ENCODE peak calls at places on chromosomes 11 and 22, in nine cellular contexts. E is NCI-H2029; I is stimulated activated CD4-positive, alpha-beta T cell treated with anti-CD3 and anti-CD28 coated beads, Interleukin-2, amount 100 ng/mL, for 24 hours; H is NCI-H1105; S is amniotic epithelial cell; Z is left cardiac atrium; T is activated CD8-positive, alpha-beta memory T cell treated with anti-CD3 and anti-CD28 coated beads for 24 hours; D is NCI-H82; N is Peyer's patch. O is an unnamed sample.

GRCh38 chr11:77203901-77204755 is 76.1 kb downstream of the MYO7A start:
- DNase-seq in E (no peak), I (no peak), H (no peak), S (no peak), Z (no peak), T (no peak), D (no peak), N (peak; percentile 37), O (peak; percentile 10)

GRCh38 chr22:26669060-26669481 is 11.7 kb downstream of the MIAT start:
- DNase-seq in E (no peak), I (no peak), H (no peak), S (peak; percentile 24), Z (no peak), T (no peak), D (peak; percentile 82), N (no peak), O (no peak)

GRCh38 chr11:71139516-71140205 is 112.7 kb downstream of the SHANK2 start:
- DNase-seq in E (peak; percentile 42), I (no peak), H (peak; percentile 68), S (no peak), Z (peak; percentile 56), T (no peak), D (no peak), N (no peak), O (no peak)

GRCh38 chr11:29629281-29629680 is 387.5 kb downstream of the KCNA4 start:
- DNase-seq in E (no peak), I (no peak), H (no peak), S (peak; percentile 67), Z (no peak), T (no peak), D (no peak), N (no peak), O (no peak)

GRCh38 chr11:37248145-37248544 is 650.1 kb upstream of the RAG2 start:
- DNase-seq in E (no peak), I (no peak), H (no peak), S (no peak), Z (no peak), T (no peak), D (no peak), N (no peak), O (no peak)

GRCh38 chr11:3855808-3856491 is 486 bp downstream of the STIM1 start:
- DNase-seq in E (no peak), I (peak; percentile 61), H (no peak), S (no peak), Z (peak; percentile 60), T (peak; percentile 79), D (peak; percentile 29), N (peak; percentile 77), O (no peak)

GRCh38 chr11:57290288-57290687 is 34.5 kb downstream of the TNKS1BP1 start:
- DNase-seq in E (no peak), I (no peak), H (no peak), S (peak; percentile 77), Z (no peak), T (no peak), D (no peak), N (no peak), O (no peak)

GRCh38 chr11:2799881-2800654 is 85.5 kb downstream of the CDKN1C start:
- DNase-seq in E (no peak), I (no peak), H (no peak), S (no peak), Z (peak; percentile 14), T (no peak), D (no peak), N (peak; percentile 32), O (no peak)

GRCh38 chr11:6586434-6587359 is 16.7 kb downstream of the RRP8 start:
- DNase-seq in E (peak; percentile 41), I (no peak), H (no peak), S (no peak), Z (peak; percentile 43), T (no peak), D (no peak), N (no peak), O (no peak)

GRCh38 chr22:21917206-21917958 is 35.3 kb downstream of the PPM1F start:
- DNase-seq in E (no peak), I (no peak), H (no peak), S (peak; percentile 36), Z (no peak), T (no peak), D (no peak), N (no peak), O (no peak)

GRCh38 chr11:134364261-134364660 is 32.5 kb downstream of the GLB1L2 start:
- DNase-seq in E (no peak), I (no peak), H (no peak), S (no peak), Z (no peak), T (no peak), D (no peak), N (peak; percentile 29), O (no peak)

GRCh38 chr22:43529954-43530863 is 118.4 kb downstream of the MPPED1 start:
- DNase-seq in E (no peak), I (no peak), H (no peak), S (no peak), Z (no peak), T (no peak), D (no peak), N (no peak), O (no peak)

GRCh38 chr11:67282155-67282875 is 6.8 kb upstream of the ANKRD13D start:
- DNase-seq in E (no peak), I (no peak), H (no peak), S (no peak), Z (peak; percentile 17), T (no peak), D (no peak), N (peak; percentile 39), O (no peak)

GRCh38 chr11:73249858-73250773 is 22.0 kb upstream of the P2RY6 start:
- DNase-seq in E (no peak), I (no peak), H (no peak), S (peak; percentile 48), Z (peak; percentile 10), T (no peak), D (no peak), N (no peak), O (no peak)

GRCh38 chr11:106091480-106092123 is 14.1 kb downstream of the AASDHPPT start:
- DNase-seq in E (no peak), I (peak; percentile 24), H (no peak), S (peak; percentile 83), Z (no peak), T (no peak), D (no peak), N (no peak), O (no peak)

GRCh38 chr11:38756537-38756936 is 2158.5 kb upstream of the RAG2 start:
- DNase-seq in E (no peak), I (no peak), H (no peak), S (no peak), Z (no peak), T (no peak), D (no peak), N (no peak), O (no peak)

GRCh38 chr11:4134844-4135243 is 40.2 kb downstream of the RRM1 start:
- DNase-seq in E (no peak), I (no peak), H (no peak), S (peak; percentile 69), Z (no peak), T (no peak), D (no peak), N (no peak), O (no peak)